ENCODE peak calls at places on chromosomes 1 and 21, in six cellular contexts. L is PC-3, C is endothelial cell, I is progenitor cell of endocrine pancreas, V is uterus, M is nephron progenitor cell. R is an unnamed sample.

GRCh38 chr21:44958471-44959191 is 18.8 kb downstream of the SLX9 start:
- DNase-seq in L (no peak), C (peak; percentile 37), I (no peak), V (peak; percentile 86), M (peak; percentile 44), R (no peak)

GRCh38 chr1:55427576-55427975 is 212.4 kb upstream of the USP24 start:
- DNase-seq in L (no peak), C (no peak), I (no peak), V (no peak), M (no peak), R (no peak)

GRCh38 chr21:17819878-17820232 is 699 bp upstream of the C21orf91 start:
- DNase-seq in L (no peak), C (no peak), I (no peak), V (no peak), M (no peak), R (no peak)

GRCh38 chr1:22077728-22078127 is 25.2 kb downstream of the CDC42 start:
- DNase-seq in L (no peak), C (no peak), I (no peak), V (no peak), M (no peak), R (no peak)

GRCh38 chr1:95309031-95309459 is 75.0 kb downstream of the RWDD3 start:
- DNase-seq in L (peak; percentile 66), C (peak; percentile 49), I (peak; percentile 24), V (no peak), M (peak; percentile 41), R (no peak)

GRCh38 chr1:154808909-154809262 is 61.2 kb downstream of the KCNN3 start:
- DNase-seq in L (no peak), C (no peak), I (no peak), V (no peak), M (peak; percentile 57), R (no peak)

GRCh38 chr1:201317551-201317950 is 34.2 kb downstream of the PKP1 start:
- DNase-seq in L (no peak), C (no peak), I (no peak), V (no peak), M (no peak), R (no peak)

GRCh38 chr1:5597991-5598823 is 394.0 kb downstream of the NPHP4 start:
- DNase-seq in L (no peak), C (no peak), I (no peak), V (no peak), M (no peak), R (no peak)

GRCh38 chr1:119827010-119827409 is 15.8 kb upstream of the REG4 start:
- DNase-seq in L (peak; percentile 14), C (no peak), I (no peak), V (no peak), M (no peak), R (no peak)
- TF ChIP-seq CTCF in L (peak; percentile 58), C (peak; percentile 79), I (peak; percentile 36), V (no peak), M (peak; percentile 34), R (peak; percentile 54)

GRCh38 chr21:43315244-43316137 is 111.4 kb downstream of the SIK1 start:
- DNase-seq in L (no peak), C (no peak), I (no peak), V (no peak), M (no peak), R (peak; percentile 16)
- TF ChIP-seq CTCF in L (peak; percentile 48), C (no peak), I (no peak), V (no peak), M (no peak), R (peak; percentile 27)

GRCh38 chr1:17439250-17440073 is at the start of gene RCC2:
- DNase-seq in L (peak; percentile 63), C (peak; percentile 60), I (peak; percentile 52), V (peak; percentile 42), M (peak; percentile 74), R (peak; percentile 77)
- TF ChIP-seq CTCF in L (no peak), C (no peak), I (peak; percentile 19), V (peak; percentile 53), M (no peak), R (peak; percentile 20)

GRCh38 chr1:28436211-28436769 is 66.8 kb downstream of the PHACTR4 start:
- DNase-seq in L (peak; percentile 18), C (no peak), I (no peak), V (no peak), M (no peak), R (no peak)
- TF ChIP-seq CTCF in L (peak; percentile 40), C (no peak), I (no peak), V (no peak), M (no peak), R (peak; percentile 18)

GRCh38 chr21:34362670-34363069 is 1.1 kb upstream of the KCNE2 start:
- DNase-seq in L (no peak), C (no peak), I (no peak), V (no peak), M (no peak), R (no peak)

GRCh38 chr21:34364921-34365320 is 1.1 kb downstream of the KCNE2 start:
- DNase-seq in L (no peak), C (no peak), I (no peak), V (no peak), M (no peak), R (no peak)

GRCh38 chr21:34360488-34361241 is 3.1 kb upstream of the KCNE2 start:
- DNase-seq in L (peak; percentile 15), C (no peak), I (no peak), V (no peak), M (no peak), R (no peak)

GRCh38 chr21:34363733-34364132 is at the start of gene KCNE2:
- DNase-seq in L (no peak), C (no peak), I (no peak), V (no peak), M (no peak), R (no peak)

GRCh38 chr21:34362136-34362444 is 1.7 kb upstream of the KCNE2 start:
- DNase-seq in L (no peak), C (no peak), I (no peak), V (no peak), M (no peak), R (no peak)
- TF ChIP-seq CTCF in L (peak; percentile 23), C (peak; percentile 12), I (no peak), V (no peak), M (peak; percentile 7), R (no peak)

GRCh38 chr21:36540700-36541099 is 60.8 kb upstream of the CLDN14 start:
- DNase-seq in L (no peak), C (no peak), I (no peak), V (no peak), M (no peak), R (no peak)
- TF ChIP-seq CTCF in L (no peak), C (no peak), I (no peak), V (no peak), M (no peak), R (no peak)

R was measured in DND-41.